ENCODE peak calls at places on chromosome 13, in eight cellular contexts. One of them, this sample, is unnamed. For H3K4me1, the result is how much of the 10 kb centered on the place peaks cover.

GRCh38 chr13:33497146-33497845 is 211.7 kb upstream of the STARD13 start:
- DNase-seq in tibial nerve: no peak
- DNase-seq in IMR-90: peak
- DNase-seq in Peyer's patch: no peak
- DNase-seq in CD8-positive, alpha-beta memory T cell: no peak
- DNase-seq in PC-3: peak
- DNase-seq in kidney: no peak
- DNase-seq in mammary epithelial cell: no peak
- DNase-seq in this sample: peak

GRCh38 chr13:21812192-21812626 is 141.3 kb downstream of the FGF9 start:
- DNase-seq in tibial nerve: no peak
- DNase-seq in IMR-90: no peak
- DNase-seq in Peyer's patch: no peak
- DNase-seq in CD8-positive, alpha-beta memory T cell: no peak
- DNase-seq in PC-3: no peak
- DNase-seq in kidney: peak
- DNase-seq in mammary epithelial cell: peak
- DNase-seq in this sample: no peak

GRCh38 chr13:91482427-91482826 is 84.0 kb downstream of the GPC5 start:
- DNase-seq in tibial nerve: no peak
- DNase-seq in IMR-90: no peak
- DNase-seq in Peyer's patch: no peak
- DNase-seq in CD8-positive, alpha-beta memory T cell: no peak
- DNase-seq in PC-3: no peak
- DNase-seq in kidney: no peak
- DNase-seq in mammary epithelial cell: no peak
- DNase-seq in this sample: no peak

GRCh38 chr13:25881946-25882574 is 169.8 kb downstream of the SHISA2 start:
- DNase-seq in tibial nerve: no peak
- DNase-seq in IMR-90: no peak
- DNase-seq in Peyer's patch: no peak
- DNase-seq in CD8-positive, alpha-beta memory T cell: no peak
- DNase-seq in PC-3: no peak
- DNase-seq in kidney: no peak
- DNase-seq in mammary epithelial cell: no peak
- DNase-seq in this sample: peak

GRCh38 chr13:49828452-49828851 is 36.0 kb upstream of the KPNA3 start:
- DNase-seq in tibial nerve: no peak
- DNase-seq in IMR-90: no peak
- DNase-seq in Peyer's patch: no peak
- DNase-seq in CD8-positive, alpha-beta memory T cell: no peak
- DNase-seq in PC-3: peak
- DNase-seq in kidney: no peak
- DNase-seq in mammary epithelial cell: peak
- DNase-seq in this sample: no peak

GRCh38 chr13:72875233-72875632 is 93.3 kb downstream of the PIBF1 start:
- DNase-seq in tibial nerve: no peak
- DNase-seq in IMR-90: no peak
- DNase-seq in Peyer's patch: no peak
- DNase-seq in CD8-positive, alpha-beta memory T cell: no peak
- DNase-seq in PC-3: no peak
- DNase-seq in kidney: no peak
- DNase-seq in mammary epithelial cell: no peak
- DNase-seq in this sample: no peak

GRCh38 chr13:99726261-99726894 is 225.1 kb downstream of the TM9SF2 start:
- DNase-seq in tibial nerve: no peak
- DNase-seq in IMR-90: no peak
- DNase-seq in Peyer's patch: no peak
- DNase-seq in CD8-positive, alpha-beta memory T cell: no peak
- DNase-seq in PC-3: no peak
- DNase-seq in kidney: no peak
- DNase-seq in mammary epithelial cell: no peak
- DNase-seq in this sample: no peak

GRCh38 chr13:99228737-99229691 is 28.4 kb downstream of the UBAC2 start:
- DNase-seq in tibial nerve: no peak
- DNase-seq in IMR-90: peak
- DNase-seq in Peyer's patch: no peak
- DNase-seq in CD8-positive, alpha-beta memory T cell: no peak
- DNase-seq in PC-3: peak
- DNase-seq in kidney: no peak
- DNase-seq in mammary epithelial cell: peak
- DNase-seq in this sample: peak

GRCh38 chr13:26052136-26052736 is 420 bp upstream of the SHISA2 start:
- DNase-seq in tibial nerve: no peak
- DNase-seq in IMR-90: no peak
- DNase-seq in Peyer's patch: no peak
- DNase-seq in CD8-positive, alpha-beta memory T cell: no peak
- DNase-seq in PC-3: no peak
- DNase-seq in kidney: no peak
- DNase-seq in mammary epithelial cell: no peak
- DNase-seq in this sample: no peak

GRCh38 chr13:52845766-52846566 is 2.5 kb downstream of the PCDH8 start:
- DNase-seq in tibial nerve: no peak
- DNase-seq in IMR-90: no peak
- DNase-seq in Peyer's patch: peak
- DNase-seq in CD8-positive, alpha-beta memory T cell: no peak
- DNase-seq in PC-3: no peak
- DNase-seq in kidney: peak
- DNase-seq in mammary epithelial cell: no peak
- DNase-seq in this sample: no peak

GRCh38 chr13:91280806-91281205 is 66.7 kb upstream of the MIR17HG start:
- DNase-seq in tibial nerve: no peak
- DNase-seq in IMR-90: no peak
- DNase-seq in Peyer's patch: no peak
- DNase-seq in CD8-positive, alpha-beta memory T cell: no peak
- DNase-seq in PC-3: peak
- DNase-seq in kidney: no peak
- DNase-seq in mammary epithelial cell: peak
- DNase-seq in this sample: no peak

GRCh38 chr13:105997436-105998232 is 537.8 kb downstream of the EFNB2 start:
- DNase-seq in tibial nerve: no peak
- DNase-seq in IMR-90: no peak
- DNase-seq in Peyer's patch: no peak
- DNase-seq in CD8-positive, alpha-beta memory T cell: no peak
- DNase-seq in PC-3: no peak
- DNase-seq in kidney: peak
- DNase-seq in mammary epithelial cell: no peak
- DNase-seq in this sample: no peak

GRCh38 chr13:51913421-51914136 is 51.8 kb downstream of the CCDC70 start:
- DNase-seq in tibial nerve: no peak
- DNase-seq in IMR-90: no peak
- DNase-seq in Peyer's patch: no peak
- DNase-seq in CD8-positive, alpha-beta memory T cell: no peak
- DNase-seq in PC-3: no peak
- DNase-seq in kidney: no peak
- DNase-seq in mammary epithelial cell: no peak
- DNase-seq in this sample: no peak

GRCh38 chr13:84130739-84131138 is 248.5 kb upstream of the SLITRK1 start:
- DNase-seq in tibial nerve: no peak
- DNase-seq in IMR-90: no peak
- DNase-seq in Peyer's patch: no peak
- DNase-seq in CD8-positive, alpha-beta memory T cell: no peak
- DNase-seq in PC-3: peak
- DNase-seq in kidney: no peak
- DNase-seq in mammary epithelial cell: no peak
- DNase-seq in this sample: no peak

GRCh38 chr13:85148009-85148408 is 651.2 kb downstream of the SLITRK6 start:
- DNase-seq in tibial nerve: no peak
- DNase-seq in IMR-90: no peak
- DNase-seq in Peyer's patch: no peak
- DNase-seq in CD8-positive, alpha-beta memory T cell: no peak
- DNase-seq in PC-3: no peak
- DNase-seq in kidney: no peak
- DNase-seq in mammary epithelial cell: no peak
- DNase-seq in this sample: peak

DNA sequence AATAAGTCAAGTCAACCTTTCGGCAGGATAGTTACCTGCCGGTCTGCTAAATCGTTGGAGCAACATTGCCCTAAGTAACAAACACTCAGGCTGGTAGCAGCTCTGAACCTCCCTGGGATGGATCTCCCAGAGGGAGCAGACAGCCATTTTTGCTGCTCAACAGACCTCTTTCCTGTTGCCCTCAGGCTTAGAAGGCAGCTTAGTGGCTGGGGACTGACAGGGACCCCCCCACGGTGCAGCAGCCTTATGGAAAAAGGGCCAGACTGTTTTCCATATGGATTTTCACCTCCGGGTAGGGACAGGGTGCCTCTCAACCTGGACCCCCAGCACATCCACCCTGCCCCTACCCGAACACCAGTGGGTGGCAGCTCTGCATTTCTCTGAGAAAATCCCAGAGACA is 49.7 kb downstream of the UBL3 start:
- DNase-seq in tibial nerve: no peak
- DNase-seq in IMR-90: no peak
- DNase-seq in Peyer's patch: no peak
- DNase-seq in CD8-positive, alpha-beta memory T cell: no peak
- DNase-seq in PC-3: no peak
- DNase-seq in kidney: no peak
- DNase-seq in mammary epithelial cell: no peak
- DNase-seq in this sample: no peak
- H3K4me1 ChIP-seq in tibial nerve: under half
- H3K4me1 ChIP-seq in IMR-90: under half
- H3K4me1 ChIP-seq in Peyer's patch: under half
- H3K4me1 ChIP-seq in CD8-positive, alpha-beta memory T cell: under half
- H3K4me1 ChIP-seq in PC-3: under half
- H3K4me1 ChIP-seq in kidney: under half
- H3K4me1 ChIP-seq in mammary epithelial cell: under half
- H3K4me1 ChIP-seq in this sample: under half

DNA sequence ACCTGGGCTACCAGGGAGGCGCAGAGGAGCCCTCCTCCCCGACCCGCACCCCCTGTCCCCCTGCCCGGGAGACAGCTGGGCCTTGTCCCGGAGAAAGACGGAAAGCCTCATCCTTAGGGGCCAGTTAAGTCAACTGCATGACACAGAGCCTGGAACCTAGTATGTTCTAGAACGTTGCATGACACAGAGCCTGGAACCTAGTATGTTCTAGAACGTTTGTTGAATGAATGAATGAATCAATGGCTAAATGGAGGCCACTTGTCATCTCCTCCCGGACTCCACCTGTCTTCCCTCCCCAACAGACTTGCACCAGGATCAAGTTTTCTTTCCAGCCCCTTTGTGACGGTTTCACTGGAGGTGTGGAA is 706 bp downstream of the SERP2 start:
- DNase-seq in tibial nerve: no peak
- DNase-seq in IMR-90: no peak
- DNase-seq in Peyer's patch: no peak
- DNase-seq in CD8-positive, alpha-beta memory T cell: no peak
- DNase-seq in PC-3: no peak
- DNase-seq in kidney: no peak
- DNase-seq in mammary epithelial cell: no peak
- DNase-seq in this sample: no peak
- H3K4me3 ChIP-seq in tibial nerve: peak
- H3K4me3 ChIP-seq in IMR-90: no peak
- H3K4me3 ChIP-seq in Peyer's patch: peak
- H3K4me3 ChIP-seq in CD8-positive, alpha-beta memory T cell: no peak
- H3K4me3 ChIP-seq in PC-3: no peak
- H3K4me3 ChIP-seq in kidney: peak
- H3K4me3 ChIP-seq in mammary epithelial cell: no peak
- H3K4me3 ChIP-seq in this sample: peak

GRCh38 chr13:20285530-20285929 is 53.4 kb upstream of the GJB6 start:
- DNase-seq in tibial nerve: no peak
- DNase-seq in IMR-90: no peak
- DNase-seq in Peyer's patch: no peak
- DNase-seq in CD8-positive, alpha-beta memory T cell: no peak
- DNase-seq in PC-3: no peak
- DNase-seq in kidney: no peak
- DNase-seq in mammary epithelial cell: no peak
- DNase-seq in this sample: no peak
- H3K4me1 ChIP-seq in tibial nerve: under half
- H3K4me1 ChIP-seq in IMR-90: under half
- H3K4me1 ChIP-seq in Peyer's patch: under half
- H3K4me1 ChIP-seq in CD8-positive, alpha-beta memory T cell: under half
- H3K4me1 ChIP-seq in PC-3: under half
- H3K4me1 ChIP-seq in kidney: under half
- H3K4me1 ChIP-seq in mammary epithelial cell: under half
- H3K4me1 ChIP-seq in this sample: under half

DNA sequence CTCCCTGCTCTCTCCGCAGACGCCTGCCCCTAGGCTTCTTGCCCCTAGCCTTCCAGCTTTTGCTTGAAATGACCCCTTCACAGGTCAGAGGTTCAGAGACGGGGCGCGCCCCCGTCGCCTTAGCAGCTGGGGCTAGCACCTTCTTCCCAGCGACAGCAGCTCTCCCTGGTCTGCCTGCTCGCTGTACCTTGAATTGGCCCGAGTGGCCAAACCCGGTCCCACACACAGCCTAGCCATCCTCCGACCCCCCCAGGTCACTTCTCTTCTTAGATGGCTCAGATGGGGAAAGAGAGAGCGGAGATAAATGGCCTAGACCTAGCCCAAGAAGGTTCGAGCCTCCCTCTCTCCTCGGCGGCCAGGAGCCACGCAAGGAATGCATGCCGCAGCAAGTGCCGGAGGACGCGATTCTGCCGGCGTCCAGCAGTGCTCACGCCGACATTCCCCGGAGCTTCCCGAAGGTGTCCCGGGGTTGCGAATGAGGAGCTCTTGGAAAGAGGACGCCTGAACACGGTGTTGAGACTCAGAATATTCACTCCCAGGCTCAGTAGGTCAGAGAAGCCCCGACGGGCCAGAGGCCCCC is 1.3 kb downstream of the CDX2 start:
- DNase-seq in tibial nerve: no peak
- DNase-seq in IMR-90: no peak
- DNase-seq in Peyer's patch: no peak
- DNase-seq in CD8-positive, alpha-beta memory T cell: no peak
- DNase-seq in PC-3: no peak
- DNase-seq in kidney: no peak
- DNase-seq in mammary epithelial cell: no peak
- DNase-seq in this sample: no peak
- H3K4me3 ChIP-seq in tibial nerve: peak
- H3K4me3 ChIP-seq in IMR-90: no peak
- H3K4me3 ChIP-seq in Peyer's patch: peak
- H3K4me3 ChIP-seq in CD8-positive, alpha-beta memory T cell: no peak
- H3K4me3 ChIP-seq in PC-3: peak
- H3K4me3 ChIP-seq in kidney: no peak
- H3K4me3 ChIP-seq in mammary epithelial cell: no peak
- H3K4me3 ChIP-seq in this sample: no peak

DNA sequence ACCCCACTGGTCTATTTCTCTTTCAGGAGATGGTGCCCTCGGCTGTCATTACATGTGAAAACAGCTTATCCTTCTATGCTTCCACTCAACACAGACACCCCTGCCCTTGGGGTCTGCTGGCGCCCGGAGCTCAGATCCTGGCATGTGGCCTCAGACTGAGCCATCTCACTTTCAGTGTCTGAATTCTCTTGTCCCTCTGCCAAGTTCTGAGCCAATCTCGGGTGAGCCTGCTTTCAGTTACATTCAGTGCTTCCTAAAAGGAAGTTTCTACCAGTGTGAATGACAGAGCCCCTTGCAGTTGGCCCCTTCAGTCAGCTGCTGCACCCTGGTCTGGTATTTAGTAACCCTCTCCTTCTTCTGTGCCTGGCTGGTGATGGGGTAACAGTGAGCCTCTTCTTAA is 293.6 kb downstream of the DNAJC15 start:
- DNase-seq in tibial nerve: peak
- DNase-seq in IMR-90: peak
- DNase-seq in Peyer's patch: no peak
- DNase-seq in CD8-positive, alpha-beta memory T cell: no peak
- DNase-seq in PC-3: no peak
- DNase-seq in kidney: no peak
- DNase-seq in mammary epithelial cell: no peak
- DNase-seq in this sample: peak
- H3K4me1 ChIP-seq in tibial nerve: under half
- H3K4me1 ChIP-seq in IMR-90: under half
- H3K4me1 ChIP-seq in Peyer's patch: under half
- H3K4me1 ChIP-seq in CD8-positive, alpha-beta memory T cell: under half
- H3K4me1 ChIP-seq in PC-3: under half
- H3K4me1 ChIP-seq in kidney: under half
- H3K4me1 ChIP-seq in mammary epithelial cell: under half
- H3K4me1 ChIP-seq in this sample: under half

This sample was measured in adipocyte.